ENCODE peak calls at places on chromosomes 13 and 19, in six cellular contexts. R is prostate gland, S is neural progenitor cell, C is lower lobe of right lung, T is AG08396, K is WERI-Rb-1. D is an unnamed sample.

GRCh38 chr13:26074706-26075105 is 22.9 kb upstream of the SHISA2 start:
- DNase-seq in S (no peak), R (no peak), K (no peak), C (no peak), T (no peak), D (no peak)

GRCh38 chr13:37065893-37066526 is 6.5 kb upstream of the SUPT20H start:
- DNase-seq in C (no peak), T (no peak), R (no peak), S (no peak), K (no peak), D (no peak)

GRCh38 chr19:47755065-47755761 is 9.9 kb downstream of the NOP53 start:
- DNase-seq in T (no peak), K (no peak), S (no peak), C (no peak), R (no peak), D (no peak)

GRCh38 chr13:45784755-45785675 is 66.5 kb downstream of the SIAH3 start:
- DNase-seq in C (no peak), T (no peak), R (no peak), S (no peak), K (no peak), D (no peak)

GRCh38 chr19:3196933-3197205 is 11.1 kb downstream of the NCLN start:
- DNase-seq in K (no peak), R (no peak), T (no peak), C (no peak), S (no peak), D (no peak)

GRCh38 chr19:1690570-1691307 is 38.3 kb upstream of the TCF3 start:
- DNase-seq in S (peak), C (peak), R (no peak), T (peak), K (peak), D (no peak)

GRCh38 chr19:58477871-58478270 is 1.7 kb downstream of the ZNF446 start:
- DNase-seq in C (no peak), T (no peak), R (no peak), S (no peak), K (no peak), D (no peak)

GRCh38 chr13:102141625-102142472 is 260.0 kb downstream of the FGF14 start:
- DNase-seq in T (peak), C (no peak), S (peak), K (no peak), R (no peak), D (no peak)

GRCh38 chr19:12779162-12779993 is 4.0 kb upstream of the HOOK2 start:
- DNase-seq in K (peak), C (no peak), T (peak), S (peak), R (no peak), D (peak)

GRCh38 chr13:79503473-79504017 is 22.6 kb downstream of the NDFIP2 start:
- DNase-seq in C (no peak), S (no peak), R (no peak), K (no peak), T (no peak), D (no peak)

GRCh38 chr13:30623392-30623791 is 5.7 kb downstream of the USPL1 start:
- DNase-seq in T (no peak), K (no peak), R (no peak), C (no peak), S (no peak), D (no peak)

D was measured in glutamatergic neuron.